ENCODE peak calls at places on chromosomes 13 and 19, in ten cellular contexts. One of them, this sample, is unnamed.

GRCh38 chr13:53066411-53066810 is 37.8 kb downstream of the OLFM4 start:
- DNase-seq in ecto neural progenitor cell: no peak
- DNase-seq in stimulated activated CD8-positive, alpha-beta memory T cell treated with anti-CD3 and anti-CD28 coated beads, Interleukin-15, amount 100 ng/mL, for 24 hours: no peak
- DNase-seq in AG08396: no peak
- DNase-seq in tibial nerve: no peak
- DNase-seq in mesendoderm: no peak
- DNase-seq in NCI-H1105 treated with DMSO at 0.1 percent for 48 hours: no peak
- DNase-seq in NCI-H774: no peak
- DNase-seq in activated T-helper 1 cell treated with anti-CD3 and anti-CD28 coated beads, Interleukin-12 subunit alpha, Interleukin-12 subunit beta, Interleukin-2, Interleukin-4 antibody, amounts not matched to agents 30 ng/mL and 10 ng/mL and 1 ng/mL, durations not matched to agents 14 hours and 24 hours and 36 hours: no peak
- DNase-seq in T follicular helper cell: no peak
- DNase-seq in this sample: no peak

GRCh38 chr19:32817252-32817912 is 52.2 kb downstream of the SLC7A9 start:
- DNase-seq in ecto neural progenitor cell: no peak
- DNase-seq in stimulated activated CD8-positive, alpha-beta memory T cell treated with anti-CD3 and anti-CD28 coated beads, Interleukin-15, amount 100 ng/mL, for 24 hours: no peak
- DNase-seq in AG08396: no peak
- DNase-seq in tibial nerve: no peak
- DNase-seq in mesendoderm: no peak
- DNase-seq in NCI-H1105 treated with DMSO at 0.1 percent for 48 hours: no peak
- DNase-seq in NCI-H774: no peak
- DNase-seq in activated T-helper 1 cell treated with anti-CD3 and anti-CD28 coated beads, Interleukin-12 subunit alpha, Interleukin-12 subunit beta, Interleukin-2, Interleukin-4 antibody, amounts not matched to agents 30 ng/mL and 10 ng/mL and 1 ng/mL, durations not matched to agents 14 hours and 24 hours and 36 hours: no peak
- DNase-seq in T follicular helper cell: no peak
- DNase-seq in this sample: no peak

GRCh38 chr13:29884671-29885424 is 34.4 kb upstream of the UBL3 start:
- DNase-seq in ecto neural progenitor cell: no peak
- DNase-seq in stimulated activated CD8-positive, alpha-beta memory T cell treated with anti-CD3 and anti-CD28 coated beads, Interleukin-15, amount 100 ng/mL, for 24 hours: no peak
- DNase-seq in AG08396: no peak
- DNase-seq in tibial nerve: no peak
- DNase-seq in mesendoderm: peak
- DNase-seq in NCI-H1105 treated with DMSO at 0.1 percent for 48 hours: no peak
- DNase-seq in NCI-H774: no peak
- DNase-seq in activated T-helper 1 cell treated with anti-CD3 and anti-CD28 coated beads, Interleukin-12 subunit alpha, Interleukin-12 subunit beta, Interleukin-2, Interleukin-4 antibody, amounts not matched to agents 30 ng/mL and 10 ng/mL and 1 ng/mL, durations not matched to agents 14 hours and 24 hours and 36 hours: no peak
- DNase-seq in T follicular helper cell: no peak
- DNase-seq in this sample: no peak

GRCh38 chr13:109586509-109587346 is 199.7 kb downstream of the IRS2 start:
- DNase-seq in ecto neural progenitor cell: no peak
- DNase-seq in stimulated activated CD8-positive, alpha-beta memory T cell treated with anti-CD3 and anti-CD28 coated beads, Interleukin-15, amount 100 ng/mL, for 24 hours: no peak
- DNase-seq in AG08396: no peak
- DNase-seq in tibial nerve: no peak
- DNase-seq in mesendoderm: peak
- DNase-seq in NCI-H1105 treated with DMSO at 0.1 percent for 48 hours: no peak
- DNase-seq in NCI-H774: no peak
- DNase-seq in activated T-helper 1 cell treated with anti-CD3 and anti-CD28 coated beads, Interleukin-12 subunit alpha, Interleukin-12 subunit beta, Interleukin-2, Interleukin-4 antibody, amounts not matched to agents 30 ng/mL and 10 ng/mL and 1 ng/mL, durations not matched to agents 14 hours and 24 hours and 36 hours: no peak
- DNase-seq in T follicular helper cell: no peak
- DNase-seq in this sample: no peak

GRCh38 chr13:113759525-113760137 is 605 bp downstream of the TMEM255B start:
- DNase-seq in ecto neural progenitor cell: no peak
- DNase-seq in stimulated activated CD8-positive, alpha-beta memory T cell treated with anti-CD3 and anti-CD28 coated beads, Interleukin-15, amount 100 ng/mL, for 24 hours: no peak
- DNase-seq in AG08396: peak
- DNase-seq in tibial nerve: peak
- DNase-seq in mesendoderm: peak
- DNase-seq in NCI-H1105 treated with DMSO at 0.1 percent for 48 hours: peak
- DNase-seq in NCI-H774: peak
- DNase-seq in activated T-helper 1 cell treated with anti-CD3 and anti-CD28 coated beads, Interleukin-12 subunit alpha, Interleukin-12 subunit beta, Interleukin-2, Interleukin-4 antibody, amounts not matched to agents 30 ng/mL and 10 ng/mL and 1 ng/mL, durations not matched to agents 14 hours and 24 hours and 36 hours: no peak
- DNase-seq in T follicular helper cell: no peak
- DNase-seq in this sample: peak

GRCh38 chr19:44702551-44703176 is 3.7 kb downstream of the CEACAM16 start:
- DNase-seq in ecto neural progenitor cell: no peak
- DNase-seq in stimulated activated CD8-positive, alpha-beta memory T cell treated with anti-CD3 and anti-CD28 coated beads, Interleukin-15, amount 100 ng/mL, for 24 hours: no peak
- DNase-seq in AG08396: no peak
- DNase-seq in tibial nerve: no peak
- DNase-seq in mesendoderm: no peak
- DNase-seq in NCI-H1105 treated with DMSO at 0.1 percent for 48 hours: no peak
- DNase-seq in NCI-H774: no peak
- DNase-seq in activated T-helper 1 cell treated with anti-CD3 and anti-CD28 coated beads, Interleukin-12 subunit alpha, Interleukin-12 subunit beta, Interleukin-2, Interleukin-4 antibody, amounts not matched to agents 30 ng/mL and 10 ng/mL and 1 ng/mL, durations not matched to agents 14 hours and 24 hours and 36 hours: no peak
- DNase-seq in T follicular helper cell: no peak
- DNase-seq in this sample: no peak

GRCh38 chr19:16585808-16586476 is 13.7 kb upstream of the SLC35E1 start:
- DNase-seq in ecto neural progenitor cell: no peak
- DNase-seq in stimulated activated CD8-positive, alpha-beta memory T cell treated with anti-CD3 and anti-CD28 coated beads, Interleukin-15, amount 100 ng/mL, for 24 hours: no peak
- DNase-seq in AG08396: no peak
- DNase-seq in tibial nerve: no peak
- DNase-seq in mesendoderm: no peak
- DNase-seq in NCI-H1105 treated with DMSO at 0.1 percent for 48 hours: no peak
- DNase-seq in NCI-H774: no peak
- DNase-seq in activated T-helper 1 cell treated with anti-CD3 and anti-CD28 coated beads, Interleukin-12 subunit alpha, Interleukin-12 subunit beta, Interleukin-2, Interleukin-4 antibody, amounts not matched to agents 30 ng/mL and 10 ng/mL and 1 ng/mL, durations not matched to agents 14 hours and 24 hours and 36 hours: peak
- DNase-seq in T follicular helper cell: no peak
- DNase-seq in this sample: no peak

GRCh38 chr19:50749490-50749889 is 20.8 kb upstream of the GPR32 start:
- DNase-seq in ecto neural progenitor cell: no peak
- DNase-seq in stimulated activated CD8-positive, alpha-beta memory T cell treated with anti-CD3 and anti-CD28 coated beads, Interleukin-15, amount 100 ng/mL, for 24 hours: no peak
- DNase-seq in AG08396: no peak
- DNase-seq in tibial nerve: no peak
- DNase-seq in mesendoderm: no peak
- DNase-seq in NCI-H1105 treated with DMSO at 0.1 percent for 48 hours: no peak
- DNase-seq in NCI-H774: no peak
- DNase-seq in activated T-helper 1 cell treated with anti-CD3 and anti-CD28 coated beads, Interleukin-12 subunit alpha, Interleukin-12 subunit beta, Interleukin-2, Interleukin-4 antibody, amounts not matched to agents 30 ng/mL and 10 ng/mL and 1 ng/mL, durations not matched to agents 14 hours and 24 hours and 36 hours: no peak
- DNase-seq in T follicular helper cell: no peak
- DNase-seq in this sample: no peak

GRCh38 chr13:56349866-56350265 is 790.9 kb upstream of the PRR20A start:
- DNase-seq in ecto neural progenitor cell: no peak
- DNase-seq in stimulated activated CD8-positive, alpha-beta memory T cell treated with anti-CD3 and anti-CD28 coated beads, Interleukin-15, amount 100 ng/mL, for 24 hours: no peak
- DNase-seq in AG08396: no peak
- DNase-seq in tibial nerve: no peak
- DNase-seq in mesendoderm: no peak
- DNase-seq in NCI-H1105 treated with DMSO at 0.1 percent for 48 hours: no peak
- DNase-seq in NCI-H774: no peak
- DNase-seq in activated T-helper 1 cell treated with anti-CD3 and anti-CD28 coated beads, Interleukin-12 subunit alpha, Interleukin-12 subunit beta, Interleukin-2, Interleukin-4 antibody, amounts not matched to agents 30 ng/mL and 10 ng/mL and 1 ng/mL, durations not matched to agents 14 hours and 24 hours and 36 hours: no peak
- DNase-seq in T follicular helper cell: no peak
- DNase-seq in this sample: no peak

GRCh38 chr19:49498475-49498874 is 2.2 kb downstream of the RPS11 start:
- DNase-seq in ecto neural progenitor cell: no peak
- DNase-seq in stimulated activated CD8-positive, alpha-beta memory T cell treated with anti-CD3 and anti-CD28 coated beads, Interleukin-15, amount 100 ng/mL, for 24 hours: no peak
- DNase-seq in AG08396: no peak
- DNase-seq in tibial nerve: no peak
- DNase-seq in mesendoderm: no peak
- DNase-seq in NCI-H1105 treated with DMSO at 0.1 percent for 48 hours: no peak
- DNase-seq in NCI-H774: no peak
- DNase-seq in activated T-helper 1 cell treated with anti-CD3 and anti-CD28 coated beads, Interleukin-12 subunit alpha, Interleukin-12 subunit beta, Interleukin-2, Interleukin-4 antibody, amounts not matched to agents 30 ng/mL and 10 ng/mL and 1 ng/mL, durations not matched to agents 14 hours and 24 hours and 36 hours: no peak
- DNase-seq in T follicular helper cell: no peak
- DNase-seq in this sample: no peak

GRCh38 chr13:100707818-100708740 is 33.5 kb upstream of the TMTC4 start:
- DNase-seq in ecto neural progenitor cell: no peak
- DNase-seq in stimulated activated CD8-positive, alpha-beta memory T cell treated with anti-CD3 and anti-CD28 coated beads, Interleukin-15, amount 100 ng/mL, for 24 hours: no peak
- DNase-seq in AG08396: no peak
- DNase-seq in tibial nerve: no peak
- DNase-seq in mesendoderm: no peak
- DNase-seq in NCI-H1105 treated with DMSO at 0.1 percent for 48 hours: no peak
- DNase-seq in NCI-H774: no peak
- DNase-seq in activated T-helper 1 cell treated with anti-CD3 and anti-CD28 coated beads, Interleukin-12 subunit alpha, Interleukin-12 subunit beta, Interleukin-2, Interleukin-4 antibody, amounts not matched to agents 30 ng/mL and 10 ng/mL and 1 ng/mL, durations not matched to agents 14 hours and 24 hours and 36 hours: no peak
- DNase-seq in T follicular helper cell: no peak
- DNase-seq in this sample: no peak

GRCh38 chr19:43447655-43448054 is 17.8 kb downstream of the LYPD3 start:
- DNase-seq in ecto neural progenitor cell: no peak
- DNase-seq in stimulated activated CD8-positive, alpha-beta memory T cell treated with anti-CD3 and anti-CD28 coated beads, Interleukin-15, amount 100 ng/mL, for 24 hours: no peak
- DNase-seq in AG08396: no peak
- DNase-seq in tibial nerve: no peak
- DNase-seq in mesendoderm: no peak
- DNase-seq in NCI-H1105 treated with DMSO at 0.1 percent for 48 hours: no peak
- DNase-seq in NCI-H774: no peak
- DNase-seq in activated T-helper 1 cell treated with anti-CD3 and anti-CD28 coated beads, Interleukin-12 subunit alpha, Interleukin-12 subunit beta, Interleukin-2, Interleukin-4 antibody, amounts not matched to agents 30 ng/mL and 10 ng/mL and 1 ng/mL, durations not matched to agents 14 hours and 24 hours and 36 hours: no peak
- DNase-seq in T follicular helper cell: no peak
- DNase-seq in this sample: no peak

GRCh38 chr19:33794578-33795369 is 1.9 kb upstream of the KCTD15 start:
- DNase-seq in ecto neural progenitor cell: peak
- DNase-seq in stimulated activated CD8-positive, alpha-beta memory T cell treated with anti-CD3 and anti-CD28 coated beads, Interleukin-15, amount 100 ng/mL, for 24 hours: no peak
- DNase-seq in AG08396: peak
- DNase-seq in tibial nerve: no peak
- DNase-seq in mesendoderm: peak
- DNase-seq in NCI-H1105 treated with DMSO at 0.1 percent for 48 hours: no peak
- DNase-seq in NCI-H774: no peak
- DNase-seq in activated T-helper 1 cell treated with anti-CD3 and anti-CD28 coated beads, Interleukin-12 subunit alpha, Interleukin-12 subunit beta, Interleukin-2, Interleukin-4 antibody, amounts not matched to agents 30 ng/mL and 10 ng/mL and 1 ng/mL, durations not matched to agents 14 hours and 24 hours and 36 hours: no peak
- DNase-seq in T follicular helper cell: no peak
- DNase-seq in this sample: no peak

GRCh38 chr13:78147905-78148304 is 229.3 kb upstream of the EDNRB start:
- DNase-seq in ecto neural progenitor cell: no peak
- DNase-seq in stimulated activated CD8-positive, alpha-beta memory T cell treated with anti-CD3 and anti-CD28 coated beads, Interleukin-15, amount 100 ng/mL, for 24 hours: no peak
- DNase-seq in AG08396: peak
- DNase-seq in tibial nerve: no peak
- DNase-seq in mesendoderm: peak
- DNase-seq in NCI-H1105 treated with DMSO at 0.1 percent for 48 hours: no peak
- DNase-seq in NCI-H774: no peak
- DNase-seq in activated T-helper 1 cell treated with anti-CD3 and anti-CD28 coated beads, Interleukin-12 subunit alpha, Interleukin-12 subunit beta, Interleukin-2, Interleukin-4 antibody, amounts not matched to agents 30 ng/mL and 10 ng/mL and 1 ng/mL, durations not matched to agents 14 hours and 24 hours and 36 hours: no peak
- DNase-seq in T follicular helper cell: no peak
- DNase-seq in this sample: peak

GRCh38 chr19:45340899-45341453 is 426 bp downstream of the KLC3 start:
- DNase-seq in ecto neural progenitor cell: peak
- DNase-seq in stimulated activated CD8-positive, alpha-beta memory T cell treated with anti-CD3 and anti-CD28 coated beads, Interleukin-15, amount 100 ng/mL, for 24 hours: no peak
- DNase-seq in AG08396: no peak
- DNase-seq in tibial nerve: no peak
- DNase-seq in mesendoderm: peak
- DNase-seq in NCI-H1105 treated with DMSO at 0.1 percent for 48 hours: no peak
- DNase-seq in NCI-H774: no peak
- DNase-seq in activated T-helper 1 cell treated with anti-CD3 and anti-CD28 coated beads, Interleukin-12 subunit alpha, Interleukin-12 subunit beta, Interleukin-2, Interleukin-4 antibody, amounts not matched to agents 30 ng/mL and 10 ng/mL and 1 ng/mL, durations not matched to agents 14 hours and 24 hours and 36 hours: no peak
- DNase-seq in T follicular helper cell: no peak
- DNase-seq in this sample: no peak

GRCh38 chr13:29924951-29925350 is 74.5 kb upstream of the UBL3 start:
- DNase-seq in ecto neural progenitor cell: no peak
- DNase-seq in stimulated activated CD8-positive, alpha-beta memory T cell treated with anti-CD3 and anti-CD28 coated beads, Interleukin-15, amount 100 ng/mL, for 24 hours: no peak
- DNase-seq in AG08396: no peak
- DNase-seq in tibial nerve: no peak
- DNase-seq in mesendoderm: no peak
- DNase-seq in NCI-H1105 treated with DMSO at 0.1 percent for 48 hours: no peak
- DNase-seq in NCI-H774: no peak
- DNase-seq in activated T-helper 1 cell treated with anti-CD3 and anti-CD28 coated beads, Interleukin-12 subunit alpha, Interleukin-12 subunit beta, Interleukin-2, Interleukin-4 antibody, amounts not matched to agents 30 ng/mL and 10 ng/mL and 1 ng/mL, durations not matched to agents 14 hours and 24 hours and 36 hours: no peak
- DNase-seq in T follicular helper cell: no peak
- DNase-seq in this sample: no peak